ENCODE peak calls at places on chromosomes 11 and 22, in eight cellular contexts. G, N, B, Q, P, O, V and D are unnamed samples.

GRCh38 chr11:12167098-12167999 is 57.0 kb downstream of the MICAL2 start:
- DNase-seq in V (no peak), Q (peak), G (peak), B (peak), P (no peak), O (no peak), N (no peak), D (no peak)

GRCh38 chr22:27292542-27293298 is 508.8 kb downstream of the MN1 start:
- DNase-seq in B (peak), Q (no peak), N (no peak), P (no peak), G (no peak), V (no peak), O (no peak), D (no peak)

GRCh38 chr22:47625531-47626427 is 863.3 kb downstream of the TBC1D22A start:
- DNase-seq in B (peak), N (no peak), O (no peak), P (no peak), V (no peak), G (no peak), Q (no peak), D (no peak)

GRCh38 chr22:46366327-46366731 is 30.8 kb downstream of the TRMU start:
- DNase-seq in O (no peak), V (peak), G (no peak), Q (no peak), B (no peak), N (no peak), P (no peak), D (no peak)

GRCh38 chr22:42070517-42071422 is at the start of gene NAGA:
- DNase-seq in G (peak), P (peak), V (peak), B (peak), Q (peak), N (peak), O (peak), D (peak)

GRCh38 chr11:69884286-69884685 is 65.1 kb upstream of the FGF3 start:
- DNase-seq in O (no peak), N (no peak), B (no peak), Q (no peak), P (no peak), G (no peak), V (no peak), D (no peak)

GRCh38 chr11:737366-737765 is 9.9 kb upstream of the TALDO1 start:
- DNase-seq in P (peak), O (no peak), G (no peak), N (no peak), B (no peak), V (no peak), Q (no peak), D (no peak)

GRCh38 chr11:85663080-85663729 is 1.7 kb downstream of the CREBZF start:
- DNase-seq in V (no peak), Q (no peak), B (no peak), N (no peak), G (no peak), P (no peak), O (no peak), D (no peak)

GRCh38 chr22:29912605-29913398 is 29.8 kb downstream of the MTMR3 start:
- DNase-seq in B (no peak), G (peak), N (no peak), Q (no peak), V (no peak), O (no peak), P (no peak), D (no peak)

GRCh38 chr22:40178417-40179409 is 988 bp downstream of the TNRC6B start:
- DNase-seq in P (peak), G (no peak), Q (peak), N (peak), B (peak), V (no peak), O (peak), D (no peak)

GRCh38 chr11:385594-386351 is 8.2 kb upstream of the PKP3 start:
- DNase-seq in N (no peak), B (no peak), G (no peak), V (no peak), Q (no peak), O (no peak), P (no peak), D (no peak)

GRCh38 chr11:5367461-5368074 is 16.0 kb upstream of the OR51M1 start:
- DNase-seq in P (no peak), O (peak), G (no peak), N (no peak), B (no peak), Q (no peak), V (no peak), D (no peak)

GRCh38 chr22:21710156-21710555 is 25.4 kb downstream of the YPEL1 start:
- DNase-seq in G (no peak), Q (no peak), P (no peak), N (no peak), B (no peak), V (no peak), O (no peak), D (no peak)

GRCh38 chr11:117816846-117817212 is 7.7 kb downstream of the FXYD2 start:
- DNase-seq in O (peak), B (peak), G (no peak), Q (peak), V (no peak), P (peak), N (peak), D (no peak)

GRCh38 chr11:12285106-12285505 is 92.3 kb upstream of the PARVA start:
- DNase-seq in P (peak), N (no peak), B (no peak), O (no peak), V (no peak), Q (no peak), G (no peak), D (no peak)

GRCh38 chr22:36443198-36443770 is 38.2 kb downstream of the TXN2 start:
- DNase-seq in P (peak), G (no peak), N (no peak), Q (no peak), O (no peak), B (peak), V (no peak), D (no peak)

GRCh38 chr11:120909676-120910215 is 114.2 kb upstream of the TBCEL start:
- DNase-seq in N (no peak), G (no peak), V (no peak), P (no peak), B (no peak), Q (no peak), O (no peak), D (no peak)

GRCh38 chr11:132588366-132588765 is 943.9 kb downstream of the OPCML start:
- DNase-seq in V (no peak), P (no peak), B (no peak), G (no peak), Q (no peak), O (no peak), N (no peak), D (no peak)

GRCh38 chr22:42646569-42647525 is 2.3 kb downstream of the CYB5R3 start:
- DNase-seq in N (peak), V (no peak), P (no peak), G (no peak), Q (no peak), O (peak), B (no peak), D (no peak)

GRCh38 chr11:88341852-88342251 is 4.3 kb upstream of the CTSC start:
- DNase-seq in Q (peak), N (no peak), O (no peak), G (no peak), B (peak), V (no peak), P (no peak), D (no peak)

GRCh38 chr11:128502736-128503135 is 84.6 kb downstream of the ETS1 start:
- DNase-seq in B (no peak), G (peak), Q (no peak), N (no peak), V (no peak), O (no peak), P (no peak), D (no peak)

GRCh38 chr11:65663634-65664200 is 1.0 kb upstream of the RELA start:
- DNase-seq in P (no peak), V (peak), B (no peak), O (peak), N (no peak), Q (peak), G (peak), D (no peak)

GRCh38 chr11:133842730-133843129 is 2.6 kb downstream of the SPATA19 start:
- DNase-seq in G (no peak), V (no peak), B (no peak), Q (no peak), P (no peak), O (no peak), N (no peak), D (no peak)

GRCh38 chr22:27314276-27314807 is 487.2 kb downstream of the MN1 start:
- DNase-seq in N (peak), O (no peak), B (no peak), P (no peak), G (no peak), Q (no peak), V (no peak), D (no peak)

GRCh38 chr11:6962141-6962540 is 35.9 kb downstream of the ZNF215 start:
- DNase-seq in O (no peak), G (no peak), P (no peak), N (no peak), Q (no peak), B (no peak), V (no peak), D (no peak)

GRCh38 chr11:108218455-108218854 is 4.0 kb downstream of the NPAT start:
- DNase-seq in V (no peak), O (no peak), B (no peak), N (no peak), G (no peak), P (no peak), Q (no peak), D (no peak)

GRCh38 chr11:126186708-126187481 is 24.6 kb downstream of the RPUSD4 start:
- DNase-seq in P (no peak), O (no peak), Q (no peak), N (no peak), V (no peak), B (no peak), G (no peak), D (no peak)

GRCh38 chr11:126186031-126186698 is 25.3 kb downstream of the RPUSD4 start:
- DNase-seq in O (no peak), G (no peak), Q (no peak), N (no peak), V (no peak), B (no peak), P (no peak), D (no peak)

GRCh38 chr11:126182787-126183445 is 28.5 kb downstream of the RPUSD4 start:
- DNase-seq in O (no peak), P (no peak), N (no peak), Q (no peak), B (no peak), V (no peak), G (no peak), D (no peak)

GRCh38 chr11:126185200-126186030 is 26.0 kb downstream of the RPUSD4 start:
- DNase-seq in V (no peak), N (no peak), B (no peak), O (no peak), Q (no peak), P (no peak), G (no peak), D (no peak)

DNA sequence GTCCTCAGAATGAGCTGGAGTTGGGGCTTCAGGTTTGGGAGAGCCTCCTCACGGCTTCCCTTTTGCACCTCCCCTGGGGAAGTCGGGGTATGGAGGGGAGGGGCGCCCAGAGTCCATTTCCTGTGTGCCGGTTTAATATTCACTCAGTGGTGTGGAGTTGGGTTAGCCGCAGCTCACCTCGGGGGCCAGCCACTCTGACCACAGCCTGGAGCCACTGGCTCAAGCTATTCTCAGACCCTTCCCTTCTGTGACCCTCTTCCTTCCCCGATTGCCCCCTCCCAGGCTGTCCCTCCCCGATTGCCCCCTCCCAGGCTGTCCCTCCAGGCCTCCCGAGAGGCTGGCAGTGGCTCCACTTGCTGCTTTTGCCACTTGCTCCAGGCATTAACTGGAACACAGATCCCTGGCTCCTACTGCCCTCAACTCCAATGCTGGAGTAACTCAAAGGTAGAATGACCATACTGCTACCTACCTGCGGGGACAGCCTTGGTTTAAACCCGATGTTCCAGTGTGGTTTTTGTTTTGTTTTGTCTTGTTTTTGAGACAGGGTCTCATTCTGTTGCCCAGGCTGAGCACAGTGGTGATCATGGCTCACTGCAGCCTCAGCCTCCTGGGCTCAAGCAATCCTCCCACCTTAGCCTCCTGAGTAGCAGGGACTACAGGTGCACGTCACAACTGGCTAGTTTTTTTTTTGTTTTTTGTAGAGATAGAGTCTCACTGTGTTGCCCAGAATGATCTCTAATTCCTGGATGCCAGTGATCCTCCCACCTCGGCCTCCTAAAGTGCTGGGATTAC is 29.3 kb downstream of the RPUSD4 start:
- DNase-seq in V (peak), O (no peak), B (no peak), G (no peak), Q (no peak), N (no peak), P (no peak), D (no peak)
- TF ChIP-seq CTCF in V (no peak), O (no peak), B (peak), G (no peak), Q (no peak), N (no peak), P (no peak), D (no peak)

DNA sequence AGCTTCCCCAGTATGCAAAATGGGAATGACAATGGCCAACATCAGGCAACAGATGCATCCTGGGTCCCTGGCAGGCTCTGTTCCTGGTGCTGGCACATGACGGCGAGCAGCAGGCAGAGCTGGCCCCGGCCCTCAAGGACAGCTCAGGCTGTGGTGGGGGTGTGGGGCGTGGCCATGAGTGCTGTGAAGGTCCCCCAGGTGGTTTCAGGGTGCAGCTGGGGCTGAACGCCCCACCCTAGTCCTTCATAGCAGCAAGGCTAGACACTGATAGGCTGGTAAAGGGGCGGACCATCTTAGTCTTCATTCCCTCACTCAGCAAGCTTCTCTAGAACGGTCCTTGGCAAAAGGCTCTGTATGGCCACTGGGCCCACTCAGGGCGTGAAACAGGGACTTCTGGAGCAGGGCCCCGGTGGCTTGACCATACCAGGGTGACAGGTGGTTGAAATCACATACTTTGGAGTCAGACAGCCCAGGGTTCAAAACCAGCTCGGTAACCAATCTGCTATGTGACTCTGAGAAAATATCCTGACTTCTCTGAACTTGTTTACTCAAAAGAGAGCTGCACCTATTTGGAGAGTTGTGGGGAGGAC is 15.1 kb downstream of the NPTXR start:
- DNase-seq in N (no peak), B (no peak), O (no peak), Q (no peak), V (peak), G (no peak), P (no peak), D (no peak)
- TF ChIP-seq CTCF in N (no peak), B (no peak), O (no peak), Q (no peak), V (no peak), G (no peak), P (no peak), D (no peak)

DNA sequence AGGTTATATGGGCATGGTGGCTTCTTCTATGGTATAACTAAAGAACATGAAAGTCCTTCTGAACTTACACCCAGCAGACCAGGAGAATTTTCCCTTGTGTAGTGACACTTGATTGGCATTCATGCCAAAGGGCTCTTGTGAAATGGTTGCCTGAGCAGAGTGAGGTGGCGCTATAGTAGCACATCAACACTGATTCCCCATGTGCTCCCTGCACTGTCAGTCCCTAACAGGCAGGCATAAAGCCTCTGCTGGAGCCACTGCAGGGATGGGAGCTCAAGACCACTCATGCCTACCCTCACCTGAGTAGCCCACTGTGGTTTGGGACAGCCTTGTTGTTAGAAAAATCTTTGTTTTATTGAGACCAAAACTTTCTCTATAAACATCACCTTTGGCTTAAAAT is 92.6 kb upstream of the LIN7C start:
- DNase-seq in G (no peak), P (no peak), Q (no peak), B (peak), O (no peak), V (no peak), N (no peak), D (no peak)
- TF ChIP-seq CTCF in G (no peak), P (no peak), Q (no peak), B (peak), O (no peak), V (no peak), N (no peak), D (no peak)

GRCh38 chr11:14414470-14415461 is 55.8 kb upstream of the RRAS2 start:
- DNase-seq in O (no peak), G (no peak), V (no peak), P (no peak), Q (peak), B (peak), N (no peak), D (no peak)
- TF ChIP-seq CTCF in O (no peak), G (no peak), V (no peak), P (no peak), Q (peak), B (peak), N (no peak), D (peak)

DNA sequence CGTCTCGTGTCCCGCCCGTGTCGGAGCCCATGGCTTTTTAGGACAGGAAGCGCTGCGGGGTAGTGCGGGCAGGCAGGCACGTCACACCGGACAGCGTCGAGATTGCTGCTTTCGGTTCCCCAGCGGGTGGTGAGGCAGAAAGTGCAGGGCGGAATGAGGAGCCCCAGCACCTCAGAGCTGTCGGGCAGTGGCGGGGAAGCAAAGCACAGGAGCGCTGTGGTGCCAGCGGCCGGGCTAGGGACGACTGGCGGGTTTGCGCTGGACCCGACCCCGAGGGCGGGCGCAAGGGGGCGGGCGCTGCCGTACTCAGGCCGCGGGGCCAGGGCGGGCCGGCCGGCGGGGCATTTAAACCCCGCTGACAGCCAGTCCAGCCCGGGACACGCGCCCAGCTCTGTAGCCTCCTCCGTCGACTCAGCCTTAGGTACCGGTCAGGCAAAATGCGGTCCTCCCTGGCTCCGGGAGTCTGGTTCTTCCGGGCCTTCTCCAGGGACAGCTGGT is at the start of gene SLC37A2:
- DNase-seq in O (peak), G (peak), P (peak), Q (peak), V (peak), B (peak), N (peak), D (peak)
- TF ChIP-seq CTCF in O (peak), G (no peak), P (no peak), Q (no peak), V (peak), B (peak), N (no peak), D (peak)

GRCh38 chr11:57338152-57338551 is at the start of gene P2RX3:
- DNase-seq in G (no peak), B (peak), Q (no peak), N (peak), O (no peak), P (no peak), V (no peak), D (no peak)

GRCh38 chr11:57342702-57343101 is 4.5 kb downstream of the P2RX3 start:
- DNase-seq in P (no peak), G (no peak), V (no peak), B (no peak), O (no peak), N (no peak), Q (no peak), D (no peak)

GRCh38 chr11:57339305-57339704 is 1.2 kb downstream of the P2RX3 start:
- DNase-seq in B (no peak), Q (no peak), V (no peak), G (no peak), N (no peak), P (no peak), O (no peak), D (no peak)

GRCh38 chr11:57341250-57341808 is 3.2 kb downstream of the P2RX3 start:
- DNase-seq in P (no peak), G (no peak), Q (peak), N (no peak), O (no peak), V (no peak), B (no peak), D (no peak)

DNA sequence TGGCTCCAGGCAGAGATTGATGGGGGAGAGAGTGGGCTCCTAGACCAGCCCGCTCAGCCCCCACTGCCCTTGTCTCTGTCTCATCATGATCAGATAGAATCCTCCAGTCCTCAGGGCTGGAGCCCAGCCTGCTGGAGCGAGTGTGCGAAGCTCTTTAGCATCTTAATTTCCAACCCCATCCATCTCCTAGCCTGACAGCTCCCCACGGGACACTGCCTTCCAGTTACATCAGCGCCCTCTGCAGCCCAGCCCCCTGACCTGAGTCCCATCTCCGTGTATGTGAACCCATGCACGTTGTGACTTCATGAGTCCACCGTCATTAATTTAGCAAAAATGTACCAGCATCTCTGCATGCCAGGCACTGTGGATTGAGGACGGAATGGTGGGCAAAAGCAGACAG is 2.1 kb downstream of the P2RX3 start:
- DNase-seq in V (no peak), O (no peak), N (peak), B (peak), Q (peak), G (no peak), P (no peak), D (no peak)
- TF ChIP-seq CTCF in V (no peak), O (no peak), N (peak), B (peak), Q (no peak), G (no peak), P (no peak), D (peak)

GRCh38 chr11:35163707-35164496 is 24.9 kb downstream of the CD44 start:
- DNase-seq in P (peak), V (no peak), O (no peak), N (no peak), Q (peak), G (no peak), B (peak), D (no peak)
- TF ChIP-seq CTCF in P (no peak), V (peak), O (peak), N (peak), Q (peak), G (no peak), B (peak), D (peak)